ENCODE peak calls at places on chromosomes 13 and 19, in six cellular contexts. G is upper lobe of right lung; H is mucosa of descending colon; W is upper lobe of left lung; J is thoracic aorta; D is CD4-positive, alpha-beta T cell. P is an unnamed sample.

GRCh38 chr19:4059931-4060620 is 6.6 kb downstream of the ZBTB7A start:
- DNase-seq in H (peak; percentile 92), W (peak; percentile 89), G (peak; percentile 84), D (no peak), J (no peak), P (peak; percentile 54)

GRCh38 chr19:7257148-7258041 is 36.8 kb downstream of the INSR start:
- DNase-seq in W (no peak), D (no peak), J (peak; percentile 4), H (no peak), G (peak; percentile 66), P (no peak)

GRCh38 chr13:30870049-30870884 is 35.8 kb upstream of the MEDAG start:
- DNase-seq in J (peak; percentile 54), G (no peak), W (no peak), H (peak; percentile 75), D (no peak), P (no peak)

GRCh38 chr13:99119686-99120085 is 81.0 kb upstream of the UBAC2 start:
- DNase-seq in W (no peak), J (no peak), H (no peak), D (no peak), G (no peak), P (no peak)

GRCh38 chr13:90448466-90449037 is 898.9 kb upstream of the MIR17HG start:
- DNase-seq in J (no peak), W (no peak), G (no peak), D (no peak), H (no peak), P (no peak)

GRCh38 chr13:79359064-79359463 is 47.0 kb downstream of the RBM26 start:
- DNase-seq in G (no peak), J (no peak), W (no peak), H (no peak), D (no peak), P (no peak)

GRCh38 chr19:6273701-6274601 is 5.8 kb downstream of the MLLT1 start:
- DNase-seq in G (peak; percentile 90), H (peak; percentile 54), J (peak; percentile 90), D (no peak), W (peak; percentile 86), P (no peak)

GRCh38 chr13:75437582-75438318 is 44.2 kb downstream of the TBC1D4 start:
- DNase-seq in D (no peak), J (no peak), H (no peak), G (no peak), W (no peak), P (no peak)

GRCh38 chr19:51289635-51290034 is 21.8 kb upstream of the IGLON5 start:
- DNase-seq in J (no peak), D (no peak), G (no peak), W (no peak), H (no peak), P (no peak)

GRCh38 chr13:21674271-21675009 is 3.6 kb downstream of the FGF9 start:
- DNase-seq in G (peak; percentile 69), W (peak; percentile 89), D (no peak), J (no peak), H (peak; percentile 62), P (no peak)

GRCh38 chr13:23391752-23392151 is 41.8 kb downstream of the SACS start:
- DNase-seq in W (no peak), H (no peak), J (no peak), G (no peak), D (no peak), P (no peak)

GRCh38 chr13:64529874-64530485 is 2700.2 kb downstream of the PCDH9 start:
- DNase-seq in H (no peak), D (no peak), J (no peak), W (no peak), G (no peak), P (no peak)

GRCh38 chr19:49811328-49811727 is 1.8 kb downstream of the FUZ start:
- DNase-seq in G (no peak), H (no peak), W (no peak), D (no peak), J (no peak), P (no peak)

GRCh38 chr19:44438441-44438840 is 9.8 kb downstream of the ZNF229 start:
- DNase-seq in W (no peak), D (no peak), H (no peak), G (no peak), J (no peak), P (no peak)

GRCh38 chr19:44430956-44431355 is 17.3 kb downstream of the ZNF229 start:
- DNase-seq in G (no peak), D (no peak), H (no peak), J (no peak), W (no peak), P (no peak)

DNA sequence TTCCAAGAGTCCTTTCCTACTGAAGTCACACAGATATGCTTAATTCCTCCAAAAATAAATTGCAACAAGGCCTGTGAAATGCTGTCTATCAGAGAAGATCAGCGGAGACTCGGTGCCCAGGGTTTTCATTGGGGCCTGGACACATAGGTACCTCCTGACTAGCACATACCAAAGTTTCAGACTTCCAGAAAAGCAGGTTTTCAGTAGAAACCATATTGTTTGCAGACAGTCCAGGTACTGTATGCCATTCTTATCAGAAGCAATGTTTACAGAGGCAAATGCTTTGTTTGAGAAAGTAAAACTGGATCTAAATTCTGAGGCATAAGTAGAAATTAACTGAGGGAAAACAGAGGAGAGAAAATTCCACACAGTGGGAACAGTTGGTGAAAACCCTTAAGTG is 12.8 kb downstream of the ZNF229 start:
- DNase-seq in D (no peak), J (no peak), G (no peak), W (no peak), H (no peak), P (no peak)
- H3K9me3 ChIP-seq in D (peaks cover 75% of the 10 kb centered on the region), J (peaks cover 79% of the 10 kb centered on the region), G (peaks cover 44% of the 10 kb centered on the region), W (peaks cover 10% of the 10 kb centered on the region), H (peaks cover 77% of the 10 kb centered on the region), P (peaks cover 2% of the 10 kb centered on the region)

GRCh38 chr19:56930647-56931592 is 90.4 kb upstream of the PEG3 start:
- DNase-seq in J (no peak), H (no peak), W (no peak), D (no peak), G (no peak), P (no peak)
- H3K9me3 ChIP-seq in J (no peaks in the 10 kb centered on the region), H (peaks cover 79% of the 10 kb centered on the region), W (no peaks in the 10 kb centered on the region), D (peaks cover 35% of the 10 kb centered on the region), G (peaks cover 4% of the 10 kb centered on the region), P (peaks cover 3% of the 10 kb centered on the region)

DNA sequence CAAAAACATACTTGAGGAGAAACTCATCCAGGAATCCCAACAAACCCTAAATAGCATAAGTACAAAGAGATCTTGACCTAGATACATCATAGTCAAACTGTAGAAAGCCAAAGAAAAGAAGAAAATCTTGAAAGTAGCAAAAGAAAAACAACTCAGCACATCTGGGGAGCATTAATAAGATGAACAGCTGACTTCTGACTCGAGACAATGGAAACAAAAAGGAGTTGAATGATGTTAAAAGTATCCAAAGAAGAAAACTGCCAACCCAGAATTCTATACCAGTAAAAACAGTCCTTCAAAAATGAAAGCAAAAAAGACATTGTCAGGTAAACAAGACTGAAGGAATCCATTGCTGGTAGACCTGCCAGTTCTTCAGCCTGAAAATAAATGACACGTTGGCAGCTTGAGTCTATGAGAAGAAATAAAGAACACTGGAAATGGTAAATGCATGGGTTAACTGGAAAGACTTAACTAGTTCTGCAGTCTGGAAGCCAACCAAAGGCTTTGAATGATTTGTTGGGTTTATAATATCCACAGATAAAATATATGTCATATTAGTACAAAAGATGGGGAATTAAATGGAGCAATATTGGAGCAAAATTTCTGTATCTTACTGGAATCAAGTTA is 46.8 kb downstream of the TSSK6 start:
- DNase-seq in G (no peak), J (no peak), D (no peak), W (no peak), H (no peak), P (no peak)
- H3K9me3 ChIP-seq in G (peaks cover 10% of the 10 kb centered on the region), J (peaks cover 12% of the 10 kb centered on the region), D (peaks cover 18% of the 10 kb centered on the region), W (peaks cover 9% of the 10 kb centered on the region), H (peaks cover 23% of the 10 kb centered on the region), P (peaks cover 7% of the 10 kb centered on the region)

GRCh38 chr19:54696117-54696548 is 28.1 kb upstream of the KIR3DL3 start:
- DNase-seq in G (no peak), D (no peak), H (no peak), J (no peak), W (no peak), P (no peak)

GRCh38 chr19:54691582-54692293 is 29.0 kb downstream of the LILRB4 start:
- DNase-seq in W (no peak), J (no peak), H (no peak), G (no peak), D (no peak), P (no peak)

GRCh38 chr19:54692294-54692615 is 29.5 kb downstream of the LILRB4 start:
- DNase-seq in W (no peak), H (no peak), D (no peak), G (no peak), J (no peak), P (no peak)

GRCh38 chr19:54694648-54695047 is 29.6 kb upstream of the KIR3DL3 start:
- DNase-seq in G (no peak), D (no peak), J (no peak), H (no peak), W (no peak), P (no peak)

GRCh38 chr19:54696766-54697165 is 27.5 kb upstream of the KIR3DL3 start:
- DNase-seq in D (no peak), G (no peak), H (no peak), J (no peak), W (no peak), P (no peak)
- H3K9me3 ChIP-seq in D (no peaks in the 10 kb centered on the region), G (no peaks in the 10 kb centered on the region), H (no peaks in the 10 kb centered on the region), J (no peaks in the 10 kb centered on the region), W (no peaks in the 10 kb centered on the region), P (no peaks in the 10 kb centered on the region)

GRCh38 chr19:23474761-23475160 is 79.5 kb upstream of the ZNF91 start:
- DNase-seq in D (no peak), H (no peak), W (no peak), J (no peak), G (no peak), P (no peak)

GRCh38 chr19:23474172-23474571 is 78.9 kb upstream of the ZNF91 start:
- DNase-seq in J (no peak), D (no peak), H (no peak), G (no peak), W (no peak), P (no peak)

GRCh38 chr19:23475477-23475876 is 80.2 kb upstream of the ZNF91 start:
- DNase-seq in G (no peak), D (no peak), H (no peak), W (no peak), J (no peak), P (no peak)

GRCh38 chr19:23470873-23471555 is 75.7 kb upstream of the ZNF91 start:
- DNase-seq in W (peak; percentile 52), H (peak; percentile 62), G (no peak), J (no peak), D (no peak), P (no peak)
- H3K9me3 ChIP-seq in W (no peaks in the 10 kb centered on the region), H (no peaks in the 10 kb centered on the region), G (no peaks in the 10 kb centered on the region), J (no peaks in the 10 kb centered on the region), D (peaks cover 35% of the 10 kb centered on the region), P (no peaks in the 10 kb centered on the region)

GRCh38 chr19:31085125-31085524 is 264.1 kb downstream of the TSHZ3 start:
- DNase-seq in G (no peak), D (no peak), H (no peak), J (no peak), W (no peak), P (no peak)
- H3K9me3 ChIP-seq in G (no peaks in the 10 kb centered on the region), D (no peaks in the 10 kb centered on the region), H (no peaks in the 10 kb centered on the region), J (no peaks in the 10 kb centered on the region), W (no peaks in the 10 kb centered on the region), P (no peaks in the 10 kb centered on the region)

DNA sequence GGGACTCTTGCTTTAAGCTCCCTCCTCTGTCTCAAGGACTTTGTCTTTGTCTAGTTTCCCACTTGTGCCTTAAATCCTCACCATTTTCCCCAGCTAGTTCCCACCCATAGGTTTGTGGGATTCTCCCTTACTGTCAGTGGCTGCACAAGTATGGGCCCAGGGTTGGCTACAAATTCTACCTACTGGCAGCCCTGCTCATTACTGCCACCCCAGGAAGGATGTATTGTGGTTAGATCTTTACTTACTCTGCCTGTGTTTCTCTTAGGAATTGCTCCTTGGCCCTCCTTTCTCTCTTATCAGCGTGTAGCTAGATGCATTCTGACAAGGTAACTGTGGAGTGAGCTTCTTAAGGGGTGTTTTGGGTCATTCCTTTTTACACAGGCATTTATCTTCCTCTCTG is 413.5 kb upstream of the PCDH9 start:
- DNase-seq in J (no peak), W (no peak), D (no peak), G (no peak), H (no peak), P (no peak)
- H3K9me3 ChIP-seq in J (no peaks in the 10 kb centered on the region), W (no peaks in the 10 kb centered on the region), D (peaks cover 4% of the 10 kb centered on the region), G (no peaks in the 10 kb centered on the region), H (no peaks in the 10 kb centered on the region), P (no peaks in the 10 kb centered on the region)